ENCODE peak calls at places on chromosomes 5 and 9, in five cellular contexts. Q, J, I, P and D are unnamed samples.

GRCh38 chr5:55004728-55005127 is 19.3 kb upstream of the GZMK start:
- DNase-seq in Q (no peak), J (no peak), I (peak), P (no peak), D (no peak)

GRCh38 chr9:134898319-134898718 is 17.7 kb downstream of the FCN2 start:
- DNase-seq in Q (no peak), J (no peak), I (no peak), P (no peak), D (no peak)

GRCh38 chr9:69355232-69355631 is 30.2 kb downstream of the ENTREP1 start:
- DNase-seq in Q (no peak), J (no peak), I (no peak), P (no peak), D (no peak)

GRCh38 chr9:110095776-110096175 is 112.2 kb downstream of the C9orf152 start:
- DNase-seq in Q (no peak), J (no peak), I (peak), P (peak), D (no peak)

GRCh38 chr9:108049671-108050494 is 560.3 kb upstream of the KLF4 start:
- DNase-seq in Q (no peak), J (no peak), I (no peak), P (no peak), D (no peak)

GRCh38 chr9:82021198-82021597 is 32.6 kb downstream of the SPATA31D1 start:
- DNase-seq in Q (no peak), J (peak), I (peak), P (peak), D (no peak)

GRCh38 chr5:104540448-104540847 is 977.9 kb upstream of the NUDT12 start:
- DNase-seq in Q (peak), J (peak), I (peak), P (peak), D (no peak)

GRCh38 chr9:133759146-133759900 is 21.2 kb upstream of the SARDH start:
- DNase-seq in Q (peak), J (peak), I (no peak), P (no peak), D (peak)

GRCh38 chr9:27086818-27087680 is 22.0 kb upstream of the TEK start:
- DNase-seq in Q (no peak), J (no peak), I (peak), P (peak), D (no peak)

GRCh38 chr9:93127395-93127911 is 6.6 kb downstream of the NINJ1 start:
- DNase-seq in Q (no peak), J (no peak), I (no peak), P (no peak), D (no peak)

GRCh38 chr5:140111859-140112551 is 1.9 kb upstream of the PURA start:
- DNase-seq in Q (no peak), J (no peak), I (no peak), P (no peak), D (no peak)

GRCh38 chr5:94080390-94080789 is 339.0 kb upstream of the POU5F2 start:
- DNase-seq in Q (no peak), J (no peak), I (no peak), P (no peak), D (peak)

GRCh38 chr5:82419559-82420332 is 141.6 kb upstream of the RPS23 start:
- DNase-seq in Q (no peak), J (no peak), I (no peak), P (no peak), D (no peak)

GRCh38 chr9:81455826-81456225 is 233.5 kb downstream of the TLE1 start:
- DNase-seq in Q (no peak), J (no peak), I (no peak), P (no peak), D (no peak)

GRCh38 chr9:78103971-78104433 is 72.4 kb upstream of the GNAQ start:
- DNase-seq in Q (no peak), J (peak), I (no peak), P (no peak), D (no peak)

GRCh38 chr5:71836084-71836483 is 117.0 kb downstream of the CARTPT start:
- DNase-seq in Q (no peak), J (no peak), I (peak), P (peak), D (no peak)

GRCh38 chr9:125375820-125376219 is 114.2 kb downstream of the GAPVD1 start:
- DNase-seq in Q (no peak), J (no peak), I (no peak), P (no peak), D (no peak)

GRCh38 chr9:121947683-121948300 is 145.3 kb downstream of the TTLL11 start:
- DNase-seq in Q (no peak), J (no peak), I (no peak), P (no peak), D (no peak)

GRCh38 chr5:170219615-170220014 is 13.2 kb upstream of the C5orf58 start:
- DNase-seq in Q (no peak), J (no peak), I (peak), P (peak), D (no peak)

GRCh38 chr5:180804129-180804601 is 1.6 kb upstream of the MGAT1 start:
- DNase-seq in Q (no peak), J (no peak), I (no peak), P (no peak), D (no peak)

GRCh38 chr5:32584651-32585050 is 706 bp upstream of the SUB1 start:
- DNase-seq in Q (no peak), J (no peak), I (no peak), P (no peak), D (no peak)

GRCh38 chr5:27612161-27612560 is 573.8 kb upstream of the CDH9 start:
- DNase-seq in Q (no peak), J (no peak), I (peak), P (no peak), D (no peak)

GRCh38 chr5:63439537-63439936 is 522.7 kb downstream of the HTR1A start:
- DNase-seq in Q (no peak), J (no peak), I (no peak), P (no peak), D (no peak)

GRCh38 chr5:446864-447263 is 3.9 kb downstream of the EXOC3 start:
- DNase-seq in Q (no peak), J (no peak), I (peak), P (no peak), D (no peak)

GRCh38 chr9:129023908-129024233 is 4.3 kb downstream of the SH3GLB2 start:
- DNase-seq in Q (no peak), J (no peak), I (no peak), P (no peak), D (no peak)

GRCh38 chr5:125584119-125584518 is 837.7 kb upstream of the ZNF608 start:
- DNase-seq in Q (no peak), J (no peak), I (peak), P (no peak), D (no peak)

GRCh38 chr9:2780846-2781245 is 63.0 kb downstream of the PUM3 start:
- DNase-seq in Q (no peak), J (no peak), I (no peak), P (no peak), D (no peak)

GRCh38 chr5:114223866-114224265 is 138.0 kb upstream of the KCNN2 start:
- DNase-seq in Q (no peak), J (peak), I (peak), P (peak), D (no peak)

GRCh38 chr9:126549246-126550006 is 64.3 kb upstream of the LMX1B start:
- DNase-seq in Q (no peak), J (no peak), I (no peak), P (no peak), D (no peak)

GRCh38 chr9:6873862-6874261 is 116.1 kb downstream of the KDM4C start:
- DNase-seq in Q (no peak), J (peak), I (peak), P (peak), D (no peak)

GRCh38 chr5:5154733-5155132 is 14.6 kb downstream of the ADAMTS16 start:
- DNase-seq in Q (no peak), J (no peak), I (no peak), P (no peak), D (no peak)

GRCh38 chr9:70477907-70478480 is 63.5 kb upstream of the KLF9 start:
- DNase-seq in Q (no peak), J (no peak), I (no peak), P (no peak), D (no peak)

GRCh38 chr5:160289356-160289651 is 23.1 kb downstream of the CCNJL start:
- DNase-seq in Q (no peak), J (peak), I (no peak), P (no peak), D (no peak)

GRCh38 chr5:105392710-105393149 is 1830.1 kb upstream of the NUDT12 start:
- DNase-seq in Q (no peak), J (no peak), I (no peak), P (no peak), D (no peak)

GRCh38 chr9:121689461-121690157 is 38.2 kb downstream of the DAB2IP start:
- DNase-seq in Q (no peak), J (no peak), I (no peak), P (no peak), D (no peak)

GRCh38 chr5:56656816-56657740 is 158.3 kb upstream of the MAP3K1 start:
- DNase-seq in Q (no peak), J (no peak), I (peak), P (peak), D (no peak)

GRCh38 chr9:113656771-113657670 is 193.5 kb downstream of the RGS3 start:
- DNase-seq in Q (no peak), J (no peak), I (no peak), P (no peak), D (no peak)

GRCh38 chr5:161850491-161850890 is 2.6 kb downstream of the GABRA1 start:
- DNase-seq in Q (no peak), J (no peak), I (no peak), P (no peak), D (no peak)

GRCh38 chr5:161851691-161852299 is 3.9 kb downstream of the GABRA1 start:
- DNase-seq in Q (no peak), J (no peak), I (no peak), P (no peak), D (no peak)

GRCh38 chr5:161846731-161847130 is 1.2 kb upstream of the GABRA1 start:
- DNase-seq in Q (no peak), J (no peak), I (no peak), P (no peak), D (no peak)

GRCh38 chr5:161847447-161847846 is 473 bp upstream of the GABRA1 start:
- DNase-seq in Q (no peak), J (no peak), I (no peak), P (no peak), D (no peak)

GRCh38 chr5:161847896-161848510 is at the start of gene GABRA1:
- DNase-seq in Q (no peak), J (no peak), I (no peak), P (no peak), D (no peak)
- H3K4me3 ChIP-seq in Q (no peak), J (no peak), I (no peak), P (no peak), D (peak)

GRCh38 chr5:1771149-1772065 is 28.2 kb downstream of the MRPL36 start:
- DNase-seq in Q (no peak), J (no peak), I (no peak), P (no peak), D (no peak)

GRCh38 chr5:1768283-1769000 is 31.2 kb downstream of the MRPL36 start:
- DNase-seq in Q (no peak), J (no peak), I (no peak), P (no peak), D (no peak)

GRCh38 chr5:1770443-1770802 is 29.2 kb downstream of the MRPL36 start:
- DNase-seq in Q (no peak), J (no peak), I (no peak), P (no peak), D (no peak)

GRCh38 chr5:1769017-1769640 is 30.5 kb downstream of the MRPL36 start:
- DNase-seq in Q (no peak), J (no peak), I (no peak), P (no peak), D (no peak)

GRCh38 chr5:1769752-1770442 is 29.7 kb downstream of the MRPL36 start:
- DNase-seq in Q (no peak), J (no peak), I (no peak), P (no peak), D (no peak)
- H3K4me3 ChIP-seq in Q (no peak), J (no peak), I (no peak), P (no peak), D (no peak)

GRCh38 chr9:136964833-136965422 is 12.4 kb upstream of the PTGDS start:
- DNase-seq in Q (no peak), J (no peak), I (no peak), P (no peak), D (no peak)
- H3K4me3 ChIP-seq in Q (no peak), J (no peak), I (no peak), P (no peak), D (no peak)

GRCh38 chr9:14317667-14318255 is 3.8 kb upstream of the NFIB start:
- DNase-seq in Q (no peak), J (no peak), I (no peak), P (no peak), D (no peak)

GRCh38 chr9:14316574-14317304 is 2.8 kb upstream of the NFIB start:
- DNase-seq in Q (no peak), J (no peak), I (no peak), P (no peak), D (no peak)

GRCh38 chr9:14314929-14315753 is 1.2 kb upstream of the NFIB start:
- DNase-seq in Q (peak), J (peak), I (peak), P (peak), D (peak)

GRCh38 chr9:14314424-14314928 is 535 bp upstream of the NFIB start:
- DNase-seq in Q (peak), J (peak), I (peak), P (peak), D (peak)

DNA sequence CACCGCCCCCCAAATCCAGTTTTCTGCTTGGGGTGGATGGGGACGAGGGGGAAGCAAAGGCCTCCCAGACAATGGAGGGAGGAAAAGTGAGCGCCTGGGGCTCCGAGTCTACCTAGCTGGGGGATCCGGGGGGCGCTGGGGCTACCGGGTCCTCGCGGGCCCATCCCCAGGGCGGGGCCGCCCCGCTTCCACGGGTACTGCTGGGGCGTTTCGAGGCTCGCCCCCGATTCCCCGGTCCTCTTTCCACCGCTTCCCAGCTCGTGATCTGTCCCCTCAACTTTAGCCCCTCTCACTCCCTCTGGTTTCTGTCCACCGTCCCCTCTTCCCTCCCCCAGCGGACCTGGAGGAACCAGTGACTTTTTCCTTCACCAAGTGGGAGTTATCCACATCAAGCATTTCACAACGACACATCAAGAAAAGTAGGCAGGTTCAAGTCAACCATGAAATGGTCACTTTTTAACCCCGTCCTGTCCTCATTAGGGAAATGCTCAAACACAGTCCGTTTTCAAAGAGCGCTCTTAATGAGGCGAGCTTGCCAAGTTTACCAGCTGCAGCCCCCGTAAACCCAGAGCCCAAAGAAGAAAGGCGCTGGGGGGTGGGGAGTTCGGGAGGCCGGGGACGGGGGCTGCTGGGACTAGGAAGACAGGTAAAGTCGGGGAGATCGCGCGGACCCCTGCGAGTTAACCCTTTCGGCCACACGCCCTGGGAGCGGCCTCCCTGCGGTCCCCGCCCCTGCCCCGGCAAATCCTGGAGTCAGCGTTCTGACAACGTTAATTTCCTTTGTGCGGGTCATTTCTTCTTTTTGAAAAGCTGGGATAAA is 2.0 kb upstream of the NFIB start:
- DNase-seq in Q (peak), J (peak), I (peak), P (peak), D (peak)
- H3K4me3 ChIP-seq in Q (peak), J (peak), I (peak), P (peak), D (peak)

GRCh38 chr9:37988602-37989001 is 80.4 kb downstream of the SHB start:
- DNase-seq in Q (no peak), J (no peak), I (no peak), P (no peak), D (no peak)
- H3K4me3 ChIP-seq in Q (no peak), J (no peak), I (no peak), P (no peak), D (no peak)

GRCh38 chr5:108101816-108102215 is 280.1 kb downstream of the FBXL17 start:
- DNase-seq in Q (no peak), J (no peak), I (no peak), P (no peak), D (no peak)
- H3K4me3 ChIP-seq in Q (no peak), J (no peak), I (no peak), P (no peak), D (no peak)